ENCODE peak calls at places on chromosomes 11 and 22, in eight cellular contexts. W is cardiac muscle cell; G is CD8-positive, alpha-beta T cell; Q is heart right ventricle; A is endothelial cell of umbilical vein; L is psoas muscle; N is effector memory CD4-positive, alpha-beta T cell; U is HCT116. E is an unnamed sample. For H3K27me3, the result is how much of the 10 kb centered on the place peaks cover.

GRCh38 chr22:27099896-27100295 is 442.5 kb downstream of the MIAT start:
- DNase-seq in N (no peak), L (no peak), Q (no peak), G (no peak), W (no peak), U (no peak), A (no peak), E (no peak)

GRCh38 chr11:70661763-70662501 is 263.6 kb downstream of the CTTN start:
- DNase-seq in L (no peak), N (no peak), W (peak), Q (no peak), G (no peak), U (no peak), A (no peak), E (peak)

GRCh38 chr22:19772422-19772672 is 11.8 kb downstream of the TBX1 start:
- DNase-seq in L (no peak), Q (no peak), N (no peak), G (no peak), A (no peak), U (no peak), W (no peak), E (no peak)

GRCh38 chr22:35728639-35729308 is 11.1 kb downstream of the APOL5 start:
- DNase-seq in A (no peak), L (no peak), W (no peak), N (no peak), G (no peak), U (no peak), Q (no peak), E (no peak)

GRCh38 chr11:65417702-65418430 is 4.7 kb upstream of the NEAT1 start:
- DNase-seq in N (no peak), A (peak), W (peak), G (peak), U (no peak), Q (peak), L (peak), E (peak)

GRCh38 chr22:49092751-49093150 is 734.9 kb downstream of the BRD1 start:
- DNase-seq in L (no peak), Q (no peak), N (no peak), U (no peak), G (no peak), W (no peak), A (no peak), E (no peak)

GRCh38 chr11:19939415-19939929 is 220.8 kb downstream of the DBX1 start:
- DNase-seq in Q (no peak), G (no peak), L (no peak), A (no peak), W (no peak), N (no peak), U (no peak), E (no peak)

GRCh38 chr11:37500425-37500824 is 902.4 kb upstream of the RAG2 start:
- DNase-seq in G (no peak), N (no peak), L (no peak), Q (no peak), W (no peak), A (no peak), U (no peak), E (no peak)

GRCh38 chr11:59463176-59463575 is 6.4 kb downstream of the OR4D6 start:
- DNase-seq in N (no peak), A (peak), Q (no peak), W (peak), U (no peak), L (no peak), G (no peak), E (no peak)

GRCh38 chr11:26137651-26138050 is 194.3 kb upstream of the ANO3 start:
- DNase-seq in G (no peak), N (no peak), W (peak), U (no peak), A (no peak), L (no peak), Q (no peak), E (no peak)

GRCh38 chr11:115409691-115410220 is 94.5 kb downstream of the CADM1 start:
- DNase-seq in Q (no peak), G (no peak), L (no peak), U (no peak), A (peak), W (no peak), N (no peak), E (no peak)

GRCh38 chr11:14908214-14908880 is 16.3 kb upstream of the CYP2R1 start:
- DNase-seq in G (no peak), A (peak), Q (no peak), N (no peak), U (peak), L (no peak), W (peak), E (peak)

GRCh38 chr11:111623527-111624030 is 21.3 kb downstream of the SIK2 start:
- DNase-seq in Q (no peak), N (no peak), L (no peak), A (no peak), U (no peak), W (no peak), G (no peak), E (no peak)

GRCh38 chr11:111699579-111700156 is 66.5 kb downstream of the PPP2R1B start:
- DNase-seq in W (no peak), N (no peak), Q (no peak), A (no peak), G (no peak), U (no peak), L (no peak), E (no peak)

GRCh38 chr22:18031670-18032454 is 7.5 kb upstream of the MICAL3 start:
- DNase-seq in N (no peak), W (peak), L (peak), A (no peak), Q (no peak), G (no peak), U (peak), E (no peak)

GRCh38 chr11:134365011-134365925 is 33.5 kb downstream of the GLB1L2 start:
- DNase-seq in L (no peak), Q (no peak), G (no peak), W (no peak), U (no peak), A (no peak), N (no peak), E (no peak)

GRCh38 chr11:67316882-67317364 is 13.6 kb downstream of the SSH3 start:
- DNase-seq in W (no peak), N (no peak), L (no peak), A (no peak), Q (no peak), U (peak), G (no peak), E (no peak)

GRCh38 chr11:132962026-132962425 is 570.3 kb downstream of the OPCML start:
- DNase-seq in L (no peak), W (peak), A (no peak), G (no peak), U (no peak), Q (no peak), N (no peak), E (peak)

GRCh38 chr22:39087881-39088687 is 9.0 kb upstream of the APOBEC3H start:
- DNase-seq in A (no peak), W (peak), Q (no peak), N (no peak), G (no peak), L (no peak), U (no peak), E (peak)

GRCh38 chr11:102869354-102869753 is 5.4 kb downstream of the MMP12 start:
- DNase-seq in Q (no peak), G (no peak), L (no peak), U (no peak), A (no peak), N (no peak), W (no peak), E (no peak)

GRCh38 chr11:81840375-81840774 is 893.3 kb downstream of the FAM181B start:
- DNase-seq in Q (no peak), A (no peak), U (no peak), N (no peak), W (peak), G (no peak), L (no peak), E (no peak)

GRCh38 chr22:35552186-35552842 is 11.7 kb downstream of the RASD2 start:
- DNase-seq in G (peak), N (peak), W (peak), U (peak), A (peak), L (no peak), Q (no peak), E (peak)

GRCh38 chr11:79440451-79441158 is at the start of gene TENM4:
- DNase-seq in U (no peak), Q (peak), N (no peak), A (peak), G (no peak), W (peak), L (peak), E (peak)

GRCh38 chr11:8259316-8259995 is 4.2 kb downstream of the LMO1 start:
- DNase-seq in N (no peak), A (no peak), L (no peak), U (no peak), Q (no peak), W (no peak), G (no peak), E (no peak)
- H3K27me3 ChIP-seq in N (under half), A (under half), L (under half), U (under half), Q (under half), W (under half), G (under half), E (under half)

GRCh38 chr11:6259638-6260019 is at the start of gene CCKBR:
- DNase-seq in L (no peak), N (peak), A (no peak), Q (no peak), G (peak), U (no peak), W (no peak), E (no peak)
- H3K27me3 ChIP-seq in L (under half), N (under half), A (half or more), Q (half or more), G (under half), U (half or more), W (under half), E (under half)

GRCh38 chr11:76683496-76684095 is 13.0 kb upstream of the LRRC32 start:
- DNase-seq in G (no peak), W (no peak), A (no peak), Q (no peak), N (no peak), U (no peak), L (no peak), E (no peak)
- H3K27me3 ChIP-seq in G (under half), W (under half), A (under half), Q (under half), N (under half), U (under half), L (under half), E (under half)

GRCh38 chr22:37802310-37803194 is 5.2 kb upstream of the GCAT start:
- DNase-seq in U (no peak), W (peak), G (no peak), N (no peak), A (peak), L (peak), Q (peak), E (peak)
- H3K27me3 ChIP-seq in U (under half), W (under half), G (under half), N (under half), A (under half), L (under half), Q (under half), E (under half)

GRCh38 chr11:75524576-75525432 is 937 bp downstream of the GDPD5 start:
- DNase-seq in Q (peak), G (no peak), U (no peak), L (no peak), A (peak), N (peak), W (peak), E (no peak)

GRCh38 chr11:75526192-75526541 is 426 bp upstream of the GDPD5 start:
- DNase-seq in U (no peak), Q (no peak), W (no peak), A (no peak), N (no peak), L (no peak), G (no peak), E (no peak)

GRCh38 chr11:75523811-75524401 is 1.8 kb downstream of the GDPD5 start:
- DNase-seq in A (no peak), W (no peak), Q (no peak), L (no peak), U (no peak), G (no peak), N (no peak), E (no peak)

GRCh38 chr11:75527130-75527529 is 1.4 kb upstream of the GDPD5 start:
- DNase-seq in L (no peak), W (no peak), G (no peak), A (no peak), Q (no peak), N (no peak), U (no peak), E (no peak)

DNA sequence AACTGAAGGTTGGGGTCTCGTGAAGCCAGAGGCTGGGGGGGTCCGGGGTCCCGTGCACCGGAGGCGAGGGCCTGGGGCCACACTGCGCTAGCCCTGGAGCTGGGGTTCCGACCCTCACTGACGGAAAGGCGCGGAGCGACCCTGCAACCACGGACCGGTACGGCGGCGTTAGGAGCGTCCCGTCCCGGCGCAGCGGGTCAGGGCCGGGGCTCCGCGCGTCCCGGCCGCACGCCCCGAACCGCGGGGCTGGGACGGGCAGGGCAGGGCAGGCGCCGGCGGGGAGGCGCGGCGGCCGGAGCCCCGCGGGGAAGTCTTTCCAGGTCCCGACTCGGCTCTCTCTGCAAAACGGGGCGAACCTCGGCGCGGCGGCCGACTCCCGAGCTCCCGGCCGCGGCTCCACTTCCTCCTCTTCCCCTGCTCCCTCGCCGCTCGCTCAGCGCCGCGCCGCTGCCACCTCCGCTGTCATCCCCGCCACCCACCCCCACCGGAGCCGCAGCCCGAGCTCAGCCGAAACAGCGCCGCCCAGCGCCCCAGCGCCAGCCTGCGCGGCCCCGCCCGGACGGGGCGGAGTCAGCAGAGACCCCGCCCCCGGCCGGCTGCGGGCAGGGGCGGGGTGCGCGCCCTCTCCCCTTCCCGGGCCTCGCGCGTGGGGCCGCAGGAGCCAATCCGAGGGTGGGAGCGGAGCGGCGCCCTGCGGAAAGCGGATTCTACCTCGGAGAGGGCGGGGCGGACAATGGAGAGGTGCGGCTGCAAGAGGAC is at the start of gene GDPD5:
- DNase-seq in Q (peak), G (peak), A (peak), U (peak), N (peak), L (peak), W (peak), E (peak)
- H3K27me3 ChIP-seq in Q (under half), G (under half), A (under half), U (under half), N (under half), L (under half), W (under half), E (under half)

GRCh38 chr11:44730775-44731174 is 4.0 kb downstream of the TSPAN18 start:
- DNase-seq in A (no peak), Q (no peak), L (no peak), U (no peak), G (no peak), W (no peak), N (no peak), E (no peak)
- H3K27me3 ChIP-seq in A (under half), Q (under half), L (under half), U (under half), G (under half), W (under half), N (under half), E (under half)